ENCODE peak calls at places on chromosomes 2 and 18, in ten cellular contexts. One of them, this sample, is unnamed.

GRCh38 chr2:96985630-96986385 is 572 bp downstream of the FAM178B start:
- DNase-seq in choroid plexus epithelial cell: no peak
- DNase-seq in neural crest cell: no peak
- DNase-seq in tibial artery: no peak
- DNase-seq in progenitor cell of endocrine pancreas: no peak
- DNase-seq in thoracic aorta: no peak
- DNase-seq in fibroblast of pulmonary artery: no peak
- DNase-seq in K562: peak; percentile 4
- DNase-seq in AG09319: no peak
- DNase-seq in GM10248: no peak
- DNase-seq in this sample: no peak

GRCh38 chr2:190328748-190329147 is 9.1 kb upstream of the HIBCH start:
- DNase-seq in choroid plexus epithelial cell: peak; percentile 56
- DNase-seq in thoracic aorta: no peak
- DNase-seq in tibial artery: no peak
- DNase-seq in neural crest cell: no peak
- DNase-seq in K562: no peak
- DNase-seq in progenitor cell of endocrine pancreas: no peak
- DNase-seq in fibroblast of pulmonary artery: peak; percentile 49
- DNase-seq in AG09319: no peak
- DNase-seq in GM10248: no peak
- DNase-seq in this sample: no peak

GRCh38 chr2:144210076-144210475 is 309.8 kb downstream of the ZEB2 start:
- DNase-seq in AG09319: no peak
- DNase-seq in K562: no peak
- DNase-seq in thoracic aorta: no peak
- DNase-seq in neural crest cell: no peak
- DNase-seq in tibial artery: no peak
- DNase-seq in progenitor cell of endocrine pancreas: no peak
- DNase-seq in GM10248: no peak
- DNase-seq in choroid plexus epithelial cell: no peak
- DNase-seq in fibroblast of pulmonary artery: no peak
- DNase-seq in this sample: no peak

GRCh38 chr2:113996826-113997599 is 107.1 kb downstream of the ACTR3 start:
- DNase-seq in progenitor cell of endocrine pancreas: no peak
- DNase-seq in GM10248: no peak
- DNase-seq in thoracic aorta: no peak
- DNase-seq in K562: no peak
- DNase-seq in choroid plexus epithelial cell: no peak
- DNase-seq in AG09319: no peak
- DNase-seq in fibroblast of pulmonary artery: no peak
- DNase-seq in neural crest cell: no peak
- DNase-seq in tibial artery: no peak
- DNase-seq in this sample: no peak

GRCh38 chr18:24136967-24137373 is 1.9 kb upstream of the CABYR start:
- DNase-seq in tibial artery: no peak
- DNase-seq in choroid plexus epithelial cell: peak; percentile 21
- DNase-seq in thoracic aorta: no peak
- DNase-seq in progenitor cell of endocrine pancreas: no peak
- DNase-seq in neural crest cell: no peak
- DNase-seq in fibroblast of pulmonary artery: no peak
- DNase-seq in AG09319: no peak
- DNase-seq in GM10248: no peak
- DNase-seq in K562: no peak
- DNase-seq in this sample: no peak

GRCh38 chr2:84527137-84528129 is 11.1 kb downstream of the DNAH6 start:
- DNase-seq in progenitor cell of endocrine pancreas: no peak
- DNase-seq in fibroblast of pulmonary artery: no peak
- DNase-seq in neural crest cell: no peak
- DNase-seq in tibial artery: no peak
- DNase-seq in choroid plexus epithelial cell: peak; percentile 8
- DNase-seq in GM10248: no peak
- DNase-seq in K562: no peak
- DNase-seq in thoracic aorta: no peak
- DNase-seq in AG09319: no peak
- DNase-seq in this sample: no peak

GRCh38 chr2:196954001-196954400 is 27.5 kb upstream of the PGAP1 start:
- DNase-seq in K562: no peak
- DNase-seq in neural crest cell: no peak
- DNase-seq in thoracic aorta: no peak
- DNase-seq in choroid plexus epithelial cell: no peak
- DNase-seq in tibial artery: no peak
- DNase-seq in fibroblast of pulmonary artery: no peak
- DNase-seq in AG09319: no peak
- DNase-seq in progenitor cell of endocrine pancreas: no peak
- DNase-seq in GM10248: no peak
- DNase-seq in this sample: no peak

GRCh38 chr2:130873700-130874346 is 37.1 kb downstream of the ARHGEF4 start:
- DNase-seq in tibial artery: peak; percentile 71
- DNase-seq in neural crest cell: peak; percentile 82
- DNase-seq in AG09319: peak; percentile 25
- DNase-seq in choroid plexus epithelial cell: peak; percentile 82
- DNase-seq in GM10248: peak; percentile 79
- DNase-seq in fibroblast of pulmonary artery: peak; percentile 77
- DNase-seq in progenitor cell of endocrine pancreas: peak; percentile 61
- DNase-seq in K562: peak; percentile 55
- DNase-seq in thoracic aorta: peak; percentile 44
- DNase-seq in this sample: peak; percentile 81

GRCh38 chr2:174614261-174614660 is 16.7 kb upstream of the WIPF1 start:
- DNase-seq in choroid plexus epithelial cell: peak; percentile 24
- DNase-seq in fibroblast of pulmonary artery: peak; percentile 46
- DNase-seq in AG09319: no peak
- DNase-seq in neural crest cell: no peak
- DNase-seq in K562: no peak
- DNase-seq in progenitor cell of endocrine pancreas: no peak
- DNase-seq in tibial artery: no peak
- DNase-seq in thoracic aorta: no peak
- DNase-seq in GM10248: no peak
- DNase-seq in this sample: no peak

GRCh38 chr2:167944825-167945659 is 302.4 kb downstream of the STK39 start:
- DNase-seq in choroid plexus epithelial cell: peak; percentile 25
- DNase-seq in K562: peak; percentile 50
- DNase-seq in AG09319: no peak
- DNase-seq in GM10248: no peak
- DNase-seq in thoracic aorta: no peak
- DNase-seq in neural crest cell: no peak
- DNase-seq in progenitor cell of endocrine pancreas: no peak
- DNase-seq in tibial artery: no peak
- DNase-seq in fibroblast of pulmonary artery: peak; percentile 39
- DNase-seq in this sample: no peak

GRCh38 chr2:75243219-75243618 is 43.9 kb upstream of the TACR1 start:
- DNase-seq in AG09319: no peak
- DNase-seq in choroid plexus epithelial cell: no peak
- DNase-seq in K562: no peak
- DNase-seq in tibial artery: no peak
- DNase-seq in progenitor cell of endocrine pancreas: no peak
- DNase-seq in neural crest cell: no peak
- DNase-seq in fibroblast of pulmonary artery: no peak
- DNase-seq in thoracic aorta: no peak
- DNase-seq in GM10248: no peak
- DNase-seq in this sample: no peak

GRCh38 chr18:63979409-63979908 is 9.6 kb downstream of the SERPINB8 start:
- DNase-seq in AG09319: peak; percentile 22
- DNase-seq in neural crest cell: peak; percentile 45
- DNase-seq in K562: peak; percentile 13
- DNase-seq in choroid plexus epithelial cell: peak; percentile 84
- DNase-seq in tibial artery: peak; percentile 50
- DNase-seq in GM10248: peak; percentile 52
- DNase-seq in progenitor cell of endocrine pancreas: peak; percentile 22
- DNase-seq in fibroblast of pulmonary artery: peak; percentile 78
- DNase-seq in thoracic aorta: no peak
- DNase-seq in this sample: peak; percentile 55

GRCh38 chr2:71530246-71530986 is 77.1 kb downstream of the DYSF start:
- DNase-seq in K562: peak; percentile 76
- DNase-seq in GM10248: peak; percentile 72
- DNase-seq in choroid plexus epithelial cell: peak; percentile 73
- DNase-seq in fibroblast of pulmonary artery: peak; percentile 68
- DNase-seq in tibial artery: no peak
- DNase-seq in AG09319: no peak
- DNase-seq in progenitor cell of endocrine pancreas: no peak
- DNase-seq in thoracic aorta: no peak
- DNase-seq in neural crest cell: peak; percentile 52
- DNase-seq in this sample: peak; percentile 82

GRCh38 chr2:1564506-1564905 is 151.2 kb downstream of the TPO start:
- DNase-seq in fibroblast of pulmonary artery: no peak
- DNase-seq in K562: no peak
- DNase-seq in thoracic aorta: no peak
- DNase-seq in progenitor cell of endocrine pancreas: no peak
- DNase-seq in choroid plexus epithelial cell: no peak
- DNase-seq in tibial artery: no peak
- DNase-seq in GM10248: no peak
- DNase-seq in AG09319: no peak
- DNase-seq in neural crest cell: no peak
- DNase-seq in this sample: no peak

GRCh38 chr2:215137741-215138340 is 585 bp downstream of the ABCA12 start:
- DNase-seq in choroid plexus epithelial cell: peak; percentile 62
- DNase-seq in thoracic aorta: no peak
- DNase-seq in neural crest cell: no peak
- DNase-seq in K562: no peak
- DNase-seq in GM10248: no peak
- DNase-seq in progenitor cell of endocrine pancreas: no peak
- DNase-seq in AG09319: peak; percentile 3
- DNase-seq in tibial artery: no peak
- DNase-seq in fibroblast of pulmonary artery: peak; percentile 60
- DNase-seq in this sample: no peak

GRCh38 chr2:105789745-105790466 is 45.2 kb downstream of the NCK2 start:
- DNase-seq in fibroblast of pulmonary artery: peak; percentile 42
- DNase-seq in AG09319: no peak
- DNase-seq in choroid plexus epithelial cell: no peak
- DNase-seq in GM10248: peak; percentile 46
- DNase-seq in thoracic aorta: peak; percentile 54
- DNase-seq in K562: no peak
- DNase-seq in neural crest cell: no peak
- DNase-seq in progenitor cell of endocrine pancreas: no peak
- DNase-seq in tibial artery: peak; percentile 61
- DNase-seq in this sample: peak; percentile 45

GRCh38 chr2:105786231-105787230 is 41.8 kb downstream of the NCK2 start:
- DNase-seq in AG09319: no peak
- DNase-seq in thoracic aorta: no peak
- DNase-seq in neural crest cell: no peak
- DNase-seq in tibial artery: no peak
- DNase-seq in choroid plexus epithelial cell: no peak
- DNase-seq in K562: no peak
- DNase-seq in fibroblast of pulmonary artery: no peak
- DNase-seq in GM10248: no peak
- DNase-seq in progenitor cell of endocrine pancreas: no peak
- DNase-seq in this sample: no peak

GRCh38 chr2:105785095-105785847 is 40.6 kb downstream of the NCK2 start:
- DNase-seq in K562: no peak
- DNase-seq in AG09319: no peak
- DNase-seq in choroid plexus epithelial cell: no peak
- DNase-seq in neural crest cell: no peak
- DNase-seq in progenitor cell of endocrine pancreas: no peak
- DNase-seq in fibroblast of pulmonary artery: no peak
- DNase-seq in GM10248: no peak
- DNase-seq in tibial artery: no peak
- DNase-seq in thoracic aorta: no peak
- DNase-seq in this sample: no peak

GRCh38 chr2:105788670-105789290 is 44.1 kb downstream of the NCK2 start:
- DNase-seq in K562: no peak
- DNase-seq in tibial artery: no peak
- DNase-seq in GM10248: no peak
- DNase-seq in progenitor cell of endocrine pancreas: no peak
- DNase-seq in thoracic aorta: no peak
- DNase-seq in AG09319: no peak
- DNase-seq in fibroblast of pulmonary artery: no peak
- DNase-seq in neural crest cell: no peak
- DNase-seq in choroid plexus epithelial cell: no peak
- DNase-seq in this sample: no peak

GRCh38 chr2:105787376-105788318 is 42.9 kb downstream of the NCK2 start:
- DNase-seq in choroid plexus epithelial cell: peak; percentile 36
- DNase-seq in GM10248: no peak
- DNase-seq in thoracic aorta: no peak
- DNase-seq in K562: peak; percentile 43
- DNase-seq in tibial artery: no peak
- DNase-seq in AG09319: no peak
- DNase-seq in fibroblast of pulmonary artery: peak; percentile 71
- DNase-seq in neural crest cell: no peak
- DNase-seq in progenitor cell of endocrine pancreas: no peak
- DNase-seq in this sample: no peak
- TF ChIP-seq CTCF in choroid plexus epithelial cell: peak; percentile 38
- TF ChIP-seq CTCF in GM10248: peak; percentile 31
- TF ChIP-seq CTCF in thoracic aorta: no peak
- TF ChIP-seq CTCF in K562: peak; percentile 73
- TF ChIP-seq CTCF in tibial artery: no peak
- TF ChIP-seq CTCF in AG09319: no peak
- TF ChIP-seq CTCF in fibroblast of pulmonary artery: peak; percentile 61
- TF ChIP-seq CTCF in neural crest cell: no peak
- TF ChIP-seq CTCF in progenitor cell of endocrine pancreas: no peak
- TF ChIP-seq CTCF in this sample: no peak

GRCh38 chr18:2906522-2907458 is 60.0 kb downstream of the EMILIN2 start:
- DNase-seq in progenitor cell of endocrine pancreas: peak; percentile 31
- DNase-seq in choroid plexus epithelial cell: no peak
- DNase-seq in AG09319: no peak
- DNase-seq in neural crest cell: peak; percentile 23
- DNase-seq in fibroblast of pulmonary artery: no peak
- DNase-seq in tibial artery: no peak
- DNase-seq in thoracic aorta: no peak
- DNase-seq in GM10248: peak; percentile 80
- DNase-seq in K562: peak; percentile 83
- DNase-seq in this sample: peak; percentile 85
- TF ChIP-seq CTCF in progenitor cell of endocrine pancreas: peak; percentile 64
- TF ChIP-seq CTCF in choroid plexus epithelial cell: peak; percentile 43
- TF ChIP-seq CTCF in AG09319: peak; percentile 25
- TF ChIP-seq CTCF in neural crest cell: peak; percentile 36
- TF ChIP-seq CTCF in fibroblast of pulmonary artery: no peak
- TF ChIP-seq CTCF in tibial artery: no peak
- TF ChIP-seq CTCF in thoracic aorta: no peak
- TF ChIP-seq CTCF in GM10248: peak; percentile 38
- TF ChIP-seq CTCF in K562: peak; percentile 30
- TF ChIP-seq CTCF in this sample: peak; percentile 33

GRCh38 chr18:35252466-35252865 is 11.6 kb downstream of the ZNF397 start:
- DNase-seq in fibroblast of pulmonary artery: no peak
- DNase-seq in tibial artery: no peak
- DNase-seq in choroid plexus epithelial cell: no peak
- DNase-seq in AG09319: no peak
- DNase-seq in thoracic aorta: no peak
- DNase-seq in neural crest cell: no peak
- DNase-seq in K562: no peak
- DNase-seq in GM10248: no peak
- DNase-seq in progenitor cell of endocrine pancreas: no peak
- DNase-seq in this sample: no peak
- TF ChIP-seq CTCF in fibroblast of pulmonary artery: no peak
- TF ChIP-seq CTCF in tibial artery: no peak
- TF ChIP-seq CTCF in choroid plexus epithelial cell: no peak
- TF ChIP-seq CTCF in AG09319: no peak
- TF ChIP-seq CTCF in thoracic aorta: no peak
- TF ChIP-seq CTCF in neural crest cell: no peak
- TF ChIP-seq CTCF in K562: no peak
- TF ChIP-seq CTCF in GM10248: no peak
- TF ChIP-seq CTCF in progenitor cell of endocrine pancreas: no peak
- TF ChIP-seq CTCF in this sample: no peak

DNA sequence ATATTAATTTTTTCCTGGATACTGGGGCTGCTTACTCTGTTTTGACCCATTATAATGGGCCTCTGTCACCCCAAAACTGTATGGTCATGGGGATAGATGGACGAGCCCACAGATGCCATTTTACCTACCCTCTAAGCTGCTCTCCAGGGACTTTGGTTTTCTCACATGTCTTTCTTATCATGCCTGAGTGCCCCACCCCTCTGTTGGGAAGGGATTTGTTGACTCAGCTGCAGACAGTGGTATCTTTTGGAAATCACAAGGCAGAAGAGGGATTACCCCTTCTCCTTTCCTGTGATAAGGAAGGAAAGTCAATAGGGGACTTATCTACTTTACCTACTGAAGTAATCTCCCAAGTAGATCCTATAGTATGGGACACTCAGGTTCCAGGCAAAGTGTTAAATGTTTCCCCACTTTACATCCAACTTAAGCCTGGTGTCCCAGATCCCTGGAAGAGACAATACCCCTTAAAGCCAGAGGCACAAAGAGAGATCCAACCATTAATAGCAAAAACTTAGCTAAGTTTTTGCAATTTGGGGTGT is 182.7 kb downstream of the RNF152 start:
- DNase-seq in fibroblast of pulmonary artery: no peak
- DNase-seq in thoracic aorta: no peak
- DNase-seq in K562: no peak
- DNase-seq in choroid plexus epithelial cell: no peak
- DNase-seq in tibial artery: no peak
- DNase-seq in GM10248: no peak
- DNase-seq in neural crest cell: no peak
- DNase-seq in AG09319: no peak
- DNase-seq in progenitor cell of endocrine pancreas: no peak
- DNase-seq in this sample: no peak
- TF ChIP-seq CTCF in fibroblast of pulmonary artery: no peak
- TF ChIP-seq CTCF in thoracic aorta: no peak
- TF ChIP-seq CTCF in K562: no peak
- TF ChIP-seq CTCF in choroid plexus epithelial cell: no peak
- TF ChIP-seq CTCF in tibial artery: no peak
- TF ChIP-seq CTCF in GM10248: no peak
- TF ChIP-seq CTCF in neural crest cell: no peak
- TF ChIP-seq CTCF in AG09319: no peak
- TF ChIP-seq CTCF in progenitor cell of endocrine pancreas: no peak
- TF ChIP-seq CTCF in this sample: no peak

This sample was measured in GM13977.